ENCODE peak calls at places on chromosomes 7 and 10, in four cellular contexts. One of them, this sample, is unnamed.

GRCh38 chr7:70372768-70373241 is 759.1 kb upstream of the GALNT17 start:
- DNase-seq in OCI-LY7: no peak
- DNase-seq in cardiac fibroblast: no peak
- DNase-seq in NT2/D1: no peak
- DNase-seq in this sample: no peak

GRCh38 chr7:156929789-156930539 is 19.5 kb upstream of the NOM1 start:
- DNase-seq in OCI-LY7: no peak
- DNase-seq in NT2/D1: no peak
- DNase-seq in cardiac fibroblast: no peak
- DNase-seq in this sample: no peak

GRCh38 chr7:130299909-130300308 is 6.9 kb downstream of the CPA4 start:
- DNase-seq in cardiac fibroblast: no peak
- DNase-seq in NT2/D1: no peak
- DNase-seq in OCI-LY7: no peak
- DNase-seq in this sample: no peak

GRCh38 chr7:80187279-80187678 is 52.6 kb downstream of the GNAI1 start:
- DNase-seq in NT2/D1: no peak
- DNase-seq in cardiac fibroblast: no peak
- DNase-seq in OCI-LY7: no peak
- DNase-seq in this sample: no peak

GRCh38 chr10:77594171-77594783 is 43.3 kb downstream of the KCNMA1 start:
- DNase-seq in OCI-LY7: no peak
- DNase-seq in NT2/D1: no peak
- DNase-seq in cardiac fibroblast: no peak
- DNase-seq in this sample: no peak

GRCh38 chr7:113085781-113086390 is 741 bp downstream of the GPR85 start:
- DNase-seq in OCI-LY7: no peak
- DNase-seq in cardiac fibroblast: no peak
- DNase-seq in NT2/D1: no peak
- DNase-seq in this sample: no peak

GRCh38 chr10:69641261-69641980 is 11.4 kb downstream of the FAM241B start:
- DNase-seq in NT2/D1: no peak
- DNase-seq in OCI-LY7: no peak
- DNase-seq in cardiac fibroblast: no peak
- DNase-seq in this sample: no peak

GRCh38 chr7:99030145-99030856 is 113.6 kb downstream of the SMURF1 start:
- DNase-seq in NT2/D1: no peak
- DNase-seq in OCI-LY7: no peak
- DNase-seq in cardiac fibroblast: peak
- DNase-seq in this sample: no peak

GRCh38 chr10:131726460-131726861 is 174.3 kb upstream of the PPP2R2D start:
- DNase-seq in OCI-LY7: no peak
- DNase-seq in cardiac fibroblast: no peak
- DNase-seq in NT2/D1: no peak
- DNase-seq in this sample: no peak

GRCh38 chr7:10121641-10122040 is 852.0 kb upstream of the PHF14 start:
- DNase-seq in cardiac fibroblast: no peak
- DNase-seq in NT2/D1: peak
- DNase-seq in OCI-LY7: no peak
- DNase-seq in this sample: no peak

GRCh38 chr10:5812283-5813090 is 747 bp downstream of the GDI2 start:
- DNase-seq in cardiac fibroblast: peak
- DNase-seq in OCI-LY7: peak
- DNase-seq in NT2/D1: peak
- DNase-seq in this sample: no peak

GRCh38 chr7:128874140-128875031 is 11.7 kb downstream of the ATP6V1F start:
- DNase-seq in NT2/D1: no peak
- DNase-seq in cardiac fibroblast: no peak
- DNase-seq in OCI-LY7: no peak
- DNase-seq in this sample: no peak

GRCh38 chr10:120131183-120131582 is 238.7 kb downstream of the SEC23IP start:
- DNase-seq in cardiac fibroblast: peak
- DNase-seq in NT2/D1: peak
- DNase-seq in OCI-LY7: peak
- DNase-seq in this sample: peak

GRCh38 chr10:70440296-70441160 is 953 bp downstream of the NODAL start:
- DNase-seq in OCI-LY7: no peak
- DNase-seq in NT2/D1: no peak
- DNase-seq in cardiac fibroblast: no peak
- DNase-seq in this sample: no peak

GRCh38 chr7:41006591-41006990 is 696.3 kb downstream of the INHBA start:
- DNase-seq in OCI-LY7: no peak
- DNase-seq in NT2/D1: no peak
- DNase-seq in cardiac fibroblast: no peak
- DNase-seq in this sample: no peak

GRCh38 chr7:39130304-39130703 is 152.6 kb downstream of the POU6F2 start:
- DNase-seq in OCI-LY7: no peak
- DNase-seq in NT2/D1: no peak
- DNase-seq in cardiac fibroblast: no peak
- DNase-seq in this sample: no peak

GRCh38 chr10:66926841-66927240 is 1.0 kb downstream of the LRRTM3 start:
- DNase-seq in cardiac fibroblast: no peak
- DNase-seq in OCI-LY7: no peak
- DNase-seq in NT2/D1: no peak
- DNase-seq in this sample: no peak

GRCh38 chr10:66928000-66928770 is 2.3 kb downstream of the LRRTM3 start:
- DNase-seq in NT2/D1: no peak
- DNase-seq in cardiac fibroblast: peak
- DNase-seq in OCI-LY7: no peak
- DNase-seq in this sample: no peak

GRCh38 chr10:66927271-66927950 is 1.6 kb downstream of the LRRTM3 start:
- DNase-seq in NT2/D1: no peak
- DNase-seq in cardiac fibroblast: no peak
- DNase-seq in OCI-LY7: no peak
- DNase-seq in this sample: no peak

GRCh38 chr10:66925896-66926719 is at the start of gene LRRTM3:
- DNase-seq in OCI-LY7: peak
- DNase-seq in cardiac fibroblast: peak
- DNase-seq in NT2/D1: peak
- DNase-seq in this sample: peak

GRCh38 chr10:66924674-66925345 is 1.0 kb upstream of the LRRTM3 start:
- DNase-seq in NT2/D1: no peak
- DNase-seq in OCI-LY7: no peak
- DNase-seq in cardiac fibroblast: no peak
- DNase-seq in this sample: no peak
- H3K4me3 ChIP-seq in NT2/D1: no peak
- H3K4me3 ChIP-seq in OCI-LY7: no peak
- H3K4me3 ChIP-seq in cardiac fibroblast: no peak
- H3K4me3 ChIP-seq in this sample: no peak

GRCh38 chr7:23343806-23344500 is 44.8 kb downstream of the MALSU1 start:
- DNase-seq in OCI-LY7: no peak
- DNase-seq in NT2/D1: no peak
- DNase-seq in cardiac fibroblast: no peak
- DNase-seq in this sample: no peak

GRCh38 chr7:23346316-23346715 is 47.2 kb downstream of the MALSU1 start:
- DNase-seq in OCI-LY7: peak
- DNase-seq in NT2/D1: no peak
- DNase-seq in cardiac fibroblast: no peak
- DNase-seq in this sample: peak

GRCh38 chr7:23347682-23348180 is 48.6 kb downstream of the MALSU1 start:
- DNase-seq in OCI-LY7: no peak
- DNase-seq in cardiac fibroblast: peak
- DNase-seq in NT2/D1: no peak
- DNase-seq in this sample: no peak

GRCh38 chr7:23349484-23350157 is 50.5 kb downstream of the MALSU1 start:
- DNase-seq in cardiac fibroblast: peak
- DNase-seq in OCI-LY7: no peak
- DNase-seq in NT2/D1: peak
- DNase-seq in this sample: no peak

DNA sequence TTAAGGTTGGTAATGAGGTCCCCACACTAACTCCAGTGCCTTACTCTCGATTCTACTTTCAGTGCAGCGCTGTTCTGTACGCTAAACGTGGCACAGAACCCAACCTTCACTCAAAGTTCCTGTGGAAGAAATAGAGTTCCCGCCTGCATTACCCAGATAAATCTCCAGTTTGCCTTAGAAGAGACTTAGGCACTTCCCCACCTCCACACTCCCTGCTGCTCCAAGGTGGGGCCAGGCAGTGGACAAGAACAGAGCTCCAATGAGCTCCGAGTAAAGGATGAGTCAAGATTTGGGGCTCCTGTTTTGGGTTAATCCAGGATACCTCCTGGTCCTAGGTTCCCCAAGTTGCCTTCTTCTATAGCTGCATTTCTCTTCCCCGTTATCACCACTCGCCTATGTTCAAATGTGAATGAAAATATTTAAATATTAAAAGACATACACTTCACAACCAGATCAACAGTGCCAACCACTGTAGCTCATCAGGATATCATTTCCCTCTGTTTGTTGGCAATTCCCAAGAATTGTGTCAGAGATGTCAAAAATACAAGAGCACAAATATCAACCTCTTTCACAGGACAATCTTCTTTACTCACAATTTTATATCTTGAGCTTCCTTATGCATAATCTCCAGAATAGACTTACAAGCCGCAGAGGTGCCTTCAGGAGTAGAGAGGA is 48.0 kb downstream of the MALSU1 start:
- DNase-seq in NT2/D1: no peak
- DNase-seq in cardiac fibroblast: no peak
- DNase-seq in OCI-LY7: no peak
- DNase-seq in this sample: no peak
- H3K4me3 ChIP-seq in NT2/D1: no peak
- H3K4me3 ChIP-seq in cardiac fibroblast: no peak
- H3K4me3 ChIP-seq in OCI-LY7: no peak
- H3K4me3 ChIP-seq in this sample: no peak

GRCh38 chr7:148337995-148338747 is 252.4 kb upstream of the C7orf33 start:
- DNase-seq in cardiac fibroblast: no peak
- DNase-seq in OCI-LY7: no peak
- DNase-seq in NT2/D1: no peak
- DNase-seq in this sample: no peak
- H3K4me3 ChIP-seq in cardiac fibroblast: no peak
- H3K4me3 ChIP-seq in OCI-LY7: no peak
- H3K4me3 ChIP-seq in NT2/D1: no peak
- H3K4me3 ChIP-seq in this sample: no peak

GRCh38 chr7:81770823-81771222 is 976 bp upstream of the HGF start:
- DNase-seq in OCI-LY7: no peak
- DNase-seq in NT2/D1: no peak
- DNase-seq in cardiac fibroblast: no peak
- DNase-seq in this sample: no peak

GRCh38 chr7:81768951-81769778 is 682 bp downstream of the HGF start:
- DNase-seq in NT2/D1: no peak
- DNase-seq in OCI-LY7: no peak
- DNase-seq in cardiac fibroblast: no peak
- DNase-seq in this sample: no peak

GRCh38 chr7:81769891-81770818 is at the start of gene HGF:
- DNase-seq in OCI-LY7: no peak
- DNase-seq in cardiac fibroblast: peak
- DNase-seq in NT2/D1: no peak
- DNase-seq in this sample: no peak

GRCh38 chr7:81767883-81768282 is 2.0 kb downstream of the HGF start:
- DNase-seq in OCI-LY7: no peak
- DNase-seq in cardiac fibroblast: peak
- DNase-seq in NT2/D1: no peak
- DNase-seq in this sample: no peak
- H3K4me3 ChIP-seq in OCI-LY7: no peak
- H3K4me3 ChIP-seq in cardiac fibroblast: peak
- H3K4me3 ChIP-seq in NT2/D1: no peak
- H3K4me3 ChIP-seq in this sample: no peak

DNA sequence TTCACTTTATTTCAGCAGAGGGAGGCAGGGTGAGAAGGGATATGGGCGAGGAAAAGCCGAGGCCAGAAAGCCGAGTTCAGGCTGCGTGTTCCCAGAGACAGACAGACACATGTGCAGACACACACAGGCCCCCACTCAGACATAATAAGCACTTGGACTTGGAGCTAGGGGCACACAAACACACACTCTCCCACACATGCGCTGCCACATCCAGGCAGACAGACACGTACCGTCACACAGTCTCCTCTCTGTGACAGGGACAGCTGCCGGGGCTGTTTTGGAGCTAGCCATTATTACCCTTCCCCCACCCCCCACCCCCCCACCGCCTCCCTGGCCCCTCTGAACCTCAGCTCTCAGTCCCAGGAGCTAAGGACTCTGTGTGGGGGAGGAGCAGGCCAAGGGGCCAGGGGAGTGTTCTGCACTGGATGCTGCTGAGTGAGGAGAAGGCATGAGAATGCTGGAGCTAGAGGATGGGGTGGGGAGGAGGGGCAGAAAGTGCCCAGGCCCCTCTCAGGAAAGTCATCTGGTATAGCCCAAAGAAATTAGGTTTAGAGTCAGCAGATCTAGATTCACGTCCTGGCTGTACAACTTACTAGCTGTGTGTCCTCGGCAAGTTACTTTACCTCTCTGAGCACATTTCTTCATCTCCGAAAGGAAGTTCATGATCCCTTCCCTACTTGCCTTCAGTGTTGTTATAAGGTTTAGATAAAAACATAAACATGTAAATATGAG is 6.3 kb downstream of the PITX3 start:
- DNase-seq in NT2/D1: no peak
- DNase-seq in cardiac fibroblast: no peak
- DNase-seq in OCI-LY7: no peak
- DNase-seq in this sample: no peak
- H3K4me3 ChIP-seq in NT2/D1: no peak
- H3K4me3 ChIP-seq in cardiac fibroblast: no peak
- H3K4me3 ChIP-seq in OCI-LY7: no peak
- H3K4me3 ChIP-seq in this sample: no peak

GRCh38 chr10:73873843-73874215 is 526 bp downstream of the CAMK2G start:
- DNase-seq in NT2/D1: no peak
- DNase-seq in OCI-LY7: no peak
- DNase-seq in cardiac fibroblast: no peak
- DNase-seq in this sample: no peak

GRCh38 chr10:73876157-73876556 is 1.8 kb upstream of the CAMK2G start:
- DNase-seq in cardiac fibroblast: no peak
- DNase-seq in NT2/D1: no peak
- DNase-seq in OCI-LY7: no peak
- DNase-seq in this sample: no peak

GRCh38 chr10:73875139-73875475 is 752 bp upstream of the CAMK2G start:
- DNase-seq in cardiac fibroblast: no peak
- DNase-seq in OCI-LY7: peak
- DNase-seq in NT2/D1: no peak
- DNase-seq in this sample: peak

GRCh38 chr10:73873163-73873842 is 1.1 kb downstream of the CAMK2G start:
- DNase-seq in NT2/D1: no peak
- DNase-seq in cardiac fibroblast: no peak
- DNase-seq in OCI-LY7: no peak
- DNase-seq in this sample: no peak

GRCh38 chr10:73874267-73875138 is at the start of gene CAMK2G:
- DNase-seq in NT2/D1: peak
- DNase-seq in OCI-LY7: peak
- DNase-seq in cardiac fibroblast: peak
- DNase-seq in this sample: peak
- H3K4me3 ChIP-seq in NT2/D1: peak
- H3K4me3 ChIP-seq in OCI-LY7: peak
- H3K4me3 ChIP-seq in cardiac fibroblast: peak
- H3K4me3 ChIP-seq in this sample: peak

DNA sequence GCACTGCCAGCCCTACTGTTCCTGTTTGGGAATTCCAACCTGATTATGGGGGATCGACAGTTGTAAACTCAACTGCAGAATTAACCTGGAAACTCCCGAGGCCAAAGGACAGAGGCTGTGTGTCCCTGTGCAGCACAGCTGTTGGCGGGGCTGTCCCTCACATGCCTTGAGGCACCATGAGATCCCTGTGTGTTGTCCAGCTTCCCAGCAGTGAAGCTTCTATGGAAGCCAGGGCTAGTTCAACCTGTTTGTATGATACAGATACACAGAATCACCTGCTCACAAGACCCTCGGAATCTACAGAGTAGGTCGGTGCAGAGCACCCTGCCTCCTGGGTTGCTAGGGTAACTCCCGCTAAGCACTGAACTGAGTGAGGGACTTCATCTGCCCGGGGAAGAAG is 61.0 kb upstream of the EFCAB10 start:
- DNase-seq in OCI-LY7: no peak
- DNase-seq in cardiac fibroblast: no peak
- DNase-seq in NT2/D1: no peak
- DNase-seq in this sample: no peak
- H3K4me3 ChIP-seq in OCI-LY7: no peak
- H3K4me3 ChIP-seq in cardiac fibroblast: no peak
- H3K4me3 ChIP-seq in NT2/D1: no peak
- H3K4me3 ChIP-seq in this sample: no peak

This sample was measured in Jurkat, Clone E6-1.